ENCODE peak calls at places on chromosomes 13 and 19, in six cellular contexts. K is glutamatergic neuron, Q is astrocyte of the hippocampus, J is T1000, E is fibroblast of the conjunctiva, W is aorta. I is an unnamed sample.

GRCh38 chr19:39919976-39920375 is 14.5 kb downstream of the FCGBP start:
- DNase-seq in K (no peak), Q (no peak), J (no peak), E (no peak), W (no peak), I (no peak)

GRCh38 chr19:46579286-46579944 is 21.7 kb upstream of the CALM3 start:
- DNase-seq in K (peak), Q (peak), J (no peak), E (no peak), W (no peak), I (no peak)

GRCh38 chr13:94431987-94432386 is 47.5 kb downstream of the DCT start:
- DNase-seq in K (no peak), Q (no peak), J (no peak), E (no peak), W (no peak), I (no peak)

GRCh38 chr13:51064753-51065152 is 46.3 kb downstream of the C13orf42 start:
- DNase-seq in K (no peak), Q (no peak), J (no peak), E (no peak), W (no peak), I (no peak)

GRCh38 chr19:49409441-49410029 is 13.7 kb downstream of the PTH2 start:
- DNase-seq in K (no peak), Q (no peak), J (no peak), E (no peak), W (no peak), I (no peak)

GRCh38 chr19:51417107-51417806 is at the start of gene SIGLEC10:
- DNase-seq in K (no peak), Q (no peak), J (no peak), E (no peak), W (peak), I (no peak)

GRCh38 chr13:49587311-49587847 is 2.0 kb upstream of the RCBTB1 start:
- DNase-seq in K (no peak), Q (peak), J (no peak), E (no peak), W (no peak), I (no peak)

GRCh38 chr19:16441661-16442071 is 30.1 kb downstream of the EPS15L1 start:
- DNase-seq in K (peak), Q (peak), J (no peak), E (no peak), W (no peak), I (no peak)

GRCh38 chr19:46728208-46728607 is 11.3 kb upstream of the PRKD2 start:
- DNase-seq in K (no peak), Q (no peak), J (no peak), E (no peak), W (no peak), I (no peak)

GRCh38 chr13:112984501-112984900 is 15.5 kb downstream of the MCF2L start:
- DNase-seq in K (no peak), Q (no peak), J (no peak), E (no peak), W (no peak), I (no peak)

GRCh38 chr13:111415216-111415615 is 94.8 kb downstream of the TEX29 start:
- DNase-seq in K (no peak), Q (no peak), J (no peak), E (no peak), W (no peak), I (no peak)

GRCh38 chr19:39444598-39445257 is 654 bp upstream of the SUPT5H start:
- DNase-seq in K (no peak), Q (peak), J (no peak), E (no peak), W (no peak), I (no peak)